ENCODE peak calls at places on chromosomes 13 and 19, in five cellular contexts. L is PC-9, K is tibial artery, Z is pancreas, I is left ventricle myocardium inferior. P is an unnamed sample. For H3K9me3, the result is how much of the 10 kb centered on the place peaks cover.

GRCh38 chr19:10802479-10802878 is 33.5 kb downstream of the TMED1 start:
- DNase-seq in L (no peak), K (no peak), Z (no peak), I (no peak), P (no peak)

GRCh38 chr19:511101-511841 is 4.0 kb downstream of the TPGS1 start:
- DNase-seq in L (no peak), K (no peak), Z (no peak), I (no peak), P (no peak)

GRCh38 chr13:111667757-111668156 is 347.3 kb downstream of the TEX29 start:
- DNase-seq in L (no peak), K (no peak), Z (no peak), I (no peak), P (no peak)

GRCh38 chr13:43405457-43405856 is 381.3 kb downstream of the ENOX1 start:
- DNase-seq in L (peak), K (no peak), Z (no peak), I (no peak), P (no peak)

GRCh38 chr13:78650725-78651083 is 8.3 kb downstream of the OBI1 start:
- DNase-seq in L (no peak), K (no peak), Z (no peak), I (no peak), P (no peak)

GRCh38 chr19:45517238-45517637 is 10.0 kb downstream of the VASP start:
- DNase-seq in L (no peak), K (no peak), Z (no peak), I (no peak), P (no peak)

GRCh38 chr13:42574011-42574410 is at the start of gene TNFSF11:
- DNase-seq in L (no peak), K (no peak), Z (no peak), I (no peak), P (no peak)

GRCh38 chr13:25934127-25934526 is 117.7 kb downstream of the SHISA2 start:
- DNase-seq in L (no peak), K (no peak), Z (no peak), I (no peak), P (no peak)

GRCh38 chr19:48296963-48297734 is 27.3 kb downstream of the ZNF114 start:
- DNase-seq in L (no peak), K (no peak), Z (no peak), I (no peak), P (no peak)

GRCh38 chr13:98576215-98576945 is 527 bp downstream of the STK24 start:
- DNase-seq in L (no peak), K (peak), Z (peak), I (peak), P (peak)

GRCh38 chr19:11535792-11536595 is 2.7 kb upstream of the CNN1 start:
- DNase-seq in L (peak), K (peak), Z (peak), I (peak), P (peak)

GRCh38 chr13:27006519-27007161 is 165.0 kb downstream of the USP12 start:
- DNase-seq in L (peak), K (no peak), Z (peak), I (no peak), P (no peak)

GRCh38 chr19:47188507-47189033 is 42.4 kb downstream of the BBC3 start:
- DNase-seq in L (no peak), K (no peak), Z (no peak), I (no peak), P (no peak)

GRCh38 chr13:78152415-78152814 is 233.8 kb upstream of the EDNRB start:
- DNase-seq in L (no peak), K (no peak), Z (no peak), I (no peak), P (no peak)

GRCh38 chr19:57708641-57709354 is at the start of gene ZNF154:
- DNase-seq in L (no peak), K (no peak), Z (peak), I (peak), P (no peak)

GRCh38 chr13:51643882-51644281 is 59.6 kb downstream of the WDFY2 start:
- DNase-seq in L (peak), K (no peak), Z (no peak), I (no peak), P (no peak)

GRCh38 chr19:35773020-35773809 is 2.1 kb upstream of the ARHGAP33 start:
- DNase-seq in L (peak), K (no peak), Z (no peak), I (no peak), P (no peak)

GRCh38 chr19:36564391-36564790 is 8.7 kb downstream of the ZNF529 start:
- DNase-seq in L (no peak), K (no peak), Z (no peak), I (no peak), P (no peak)

GRCh38 chr19:13881231-13881691 is 4.3 kb downstream of the NANOS3 start:
- DNase-seq in L (peak), K (no peak), Z (no peak), I (no peak), P (no peak)

GRCh38 chr19:7013678-7014077 is 7.6 kb downstream of the MBD3L2B start:
- DNase-seq in L (no peak), K (no peak), Z (no peak), I (no peak), P (no peak)

GRCh38 chr19:35170359-35171061 is 16.0 kb downstream of the FXYD5 start:
- DNase-seq in L (no peak), K (no peak), Z (no peak), I (no peak), P (no peak)

GRCh38 chr19:17073869-17074627 is 1.2 kb downstream of the HAUS8 start:
- DNase-seq in L (no peak), K (no peak), Z (peak), I (no peak), P (no peak)

GRCh38 chr19:15283141-15283885 is 49.0 kb downstream of the BRD4 start:
- DNase-seq in L (no peak), K (peak), Z (no peak), I (no peak), P (no peak)

GRCh38 chr13:20848944-20849343 is 53.6 kb downstream of the XPO4 start:
- DNase-seq in L (no peak), K (no peak), Z (no peak), I (no peak), P (no peak)

GRCh38 chr13:74839656-74840055 is 642.3 kb downstream of the TBC1D4 start:
- DNase-seq in L (no peak), K (no peak), Z (no peak), I (no peak), P (no peak)

GRCh38 chr13:30409911-30410704 is 12.2 kb upstream of the UBE2L5 start:
- DNase-seq in L (no peak), K (peak), Z (no peak), I (no peak), P (peak)

GRCh38 chr19:35306473-35307246 is 14.7 kb downstream of the MAG start:
- DNase-seq in L (peak), K (no peak), Z (no peak), I (no peak), P (no peak)

GRCh38 chr19:46402725-46403124 is 10.6 kb downstream of the CCDC8 start:
- DNase-seq in L (no peak), K (no peak), Z (no peak), I (no peak), P (no peak)

GRCh38 chr13:47463726-47464125 is 537.3 kb downstream of the SUCLA2 start:
- DNase-seq in L (no peak), K (no peak), Z (no peak), I (no peak), P (no peak)

GRCh38 chr13:68509734-68510621 is 1279.8 kb upstream of the PCDH9 start:
- DNase-seq in L (no peak), K (no peak), Z (no peak), I (no peak), P (no peak)

GRCh38 chr13:62473944-62474237 is 1058.2 kb upstream of the PCDH20 start:
- DNase-seq in L (no peak), K (no peak), Z (no peak), I (no peak), P (no peak)

GRCh38 chr19:32682317-32682716 is 6.7 kb downstream of the RGS9BP start:
- DNase-seq in L (peak), K (no peak), Z (no peak), I (no peak), P (no peak)

GRCh38 chr13:42807866-42808265 is 26.5 kb downstream of the FAM216B start:
- DNase-seq in L (peak), K (no peak), Z (no peak), I (no peak), P (no peak)

GRCh38 chr19:48918801-48919247 is 14.7 kb upstream of the DHDH start:
- DNase-seq in L (no peak), K (no peak), Z (no peak), I (no peak), P (no peak)

GRCh38 chr13:51618626-51619025 is 34.4 kb downstream of the WDFY2 start:
- DNase-seq in L (no peak), K (no peak), Z (no peak), I (no peak), P (no peak)

GRCh38 chr19:33906578-33907335 is 110.1 kb downstream of the KCTD15 start:
- DNase-seq in L (no peak), K (no peak), Z (peak), I (peak), P (no peak)

GRCh38 chr13:27708325-27708724 is 84.0 kb upstream of the GSX1 start:
- DNase-seq in L (no peak), K (no peak), Z (no peak), I (peak), P (no peak)

GRCh38 chr19:50414850-50415660 is 3.7 kb upstream of the SPIB start:
- DNase-seq in L (no peak), K (peak), Z (peak), I (peak), P (peak)

GRCh38 chr19:43880483-43880882 is 53.4 kb downstream of the ZNF283 start:
- DNase-seq in L (no peak), K (no peak), Z (no peak), I (no peak), P (no peak)
- H3K9me3 ChIP-seq in L (under half), K (half or more), Z (under half), I (half or more), P (half or more)

GRCh38 chr19:55870736-55871135 is 34.4 kb downstream of the NLRP4 start:
- DNase-seq in L (no peak), K (no peak), Z (no peak), I (no peak), P (no peak)
- H3K9me3 ChIP-seq in L (under half), K (under half), Z (under half), I (under half), P (under half)

DNA sequence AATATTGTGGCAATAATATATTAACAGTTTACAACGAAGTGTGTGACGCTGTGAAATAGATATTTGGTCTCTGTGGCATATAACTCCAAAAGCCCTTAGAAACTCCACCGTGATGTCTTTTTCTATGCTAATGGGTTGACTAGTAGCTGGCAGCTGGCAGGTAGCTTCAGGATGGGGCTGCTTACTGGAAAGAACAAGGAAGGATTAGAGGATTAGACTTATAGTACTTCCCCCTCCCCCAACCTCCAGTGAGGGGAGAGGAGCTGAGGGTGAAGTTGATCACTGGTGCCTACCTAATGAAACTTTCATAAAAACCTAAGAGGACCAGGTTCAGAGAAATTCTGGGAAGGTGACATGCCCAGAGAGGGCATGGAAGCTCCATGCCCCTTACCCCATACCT is 9.8 kb downstream of the ZNF229 start:
- DNase-seq in L (no peak), K (no peak), Z (no peak), I (no peak), P (no peak)
- H3K9me3 ChIP-seq in L (under half), K (half or more), Z (under half), I (half or more), P (under half)

GRCh38 chr19:31179471-31179852 is 169.8 kb downstream of the TSHZ3 start:
- DNase-seq in L (no peak), K (no peak), Z (no peak), I (no peak), P (no peak)
- H3K9me3 ChIP-seq in L (under half), K (under half), Z (under half), I (under half), P (under half)

GRCh38 chr19:27673986-27674385 is 1539.0 kb downstream of the UQCRFS1 start:
- DNase-seq in L (no peak), K (no peak), Z (no peak), I (no peak), P (no peak)
- H3K9me3 ChIP-seq in L (under half), K (under half), Z (under half), I (under half), P (under half)

P was measured in uterus.